ENCODE peak calls at places on chromosomes 3 and 15, in four cellular contexts. W, D, P and R are unnamed samples.

GRCh38 chr15:33700695-33701303 is 267.5 kb upstream of the CHRM5 start:
- DNase-seq in W (peak), D (peak), P (peak), R (peak)

GRCh38 chr15:89129123-89129815 is 41.0 kb downstream of the ABHD2 start:
- DNase-seq in W (peak), D (no peak), P (no peak), R (peak)

GRCh38 chr3:27426926-27427325 is 57.3 kb downstream of the SLC4A7 start:
- DNase-seq in D (no peak), W (no peak), P (no peak), R (no peak)

GRCh38 chr3:108983051-108983450 is 29.4 kb upstream of the GUCA1C start:
- DNase-seq in D (no peak), P (no peak), W (no peak), R (no peak)

GRCh38 chr3:132723551-132723950 is 1.3 kb upstream of the NPHP3 start:
- DNase-seq in D (no peak), W (no peak), P (no peak), R (no peak)

GRCh38 chr3:9399746-9400145 is 2.3 kb downstream of the SETD5 start:
- DNase-seq in P (peak), D (no peak), W (peak), R (peak)

GRCh38 chr3:169002689-169003088 is 660.8 kb downstream of the MECOM start:
- DNase-seq in D (no peak), P (no peak), W (no peak), R (no peak)

GRCh38 chr3:151859905-151860304 is 13.5 kb upstream of the SUCNR1 start:
- DNase-seq in D (no peak), W (no peak), P (no peak), R (no peak)

GRCh38 chr15:67790610-67791319 is 34.5 kb upstream of the SKOR1 start:
- DNase-seq in W (no peak), P (no peak), D (no peak), R (no peak)

GRCh38 chr3:52526151-52526561 is 7.5 kb downstream of the NT5DC2 start:
- DNase-seq in P (no peak), D (no peak), W (peak), R (no peak)

GRCh38 chr15:90315276-90315982 is 36.7 kb upstream of the ZNF774 start:
- DNase-seq in P (peak), D (no peak), W (no peak), R (no peak)

GRCh38 chr3:14550651-14551611 is 10.8 kb upstream of the GRIP2 start:
- DNase-seq in W (no peak), D (no peak), P (no peak), R (no peak)

GRCh38 chr3:151940481-151940880 is 67.0 kb downstream of the SUCNR1 start:
- DNase-seq in D (no peak), P (no peak), W (no peak), R (no peak)

GRCh38 chr3:30934208-30934550 is 39.7 kb upstream of the GADL1 start:
- DNase-seq in W (no peak), P (peak), D (no peak), R (no peak)

GRCh38 chr15:58469432-58470353 is 37.9 kb downstream of the LIPC start:
- DNase-seq in P (peak), W (no peak), D (no peak), R (no peak)

GRCh38 chr15:91135201-91136130 is 35.4 kb downstream of the SV2B start:
- DNase-seq in P (no peak), W (no peak), D (peak), R (no peak)

DNA sequence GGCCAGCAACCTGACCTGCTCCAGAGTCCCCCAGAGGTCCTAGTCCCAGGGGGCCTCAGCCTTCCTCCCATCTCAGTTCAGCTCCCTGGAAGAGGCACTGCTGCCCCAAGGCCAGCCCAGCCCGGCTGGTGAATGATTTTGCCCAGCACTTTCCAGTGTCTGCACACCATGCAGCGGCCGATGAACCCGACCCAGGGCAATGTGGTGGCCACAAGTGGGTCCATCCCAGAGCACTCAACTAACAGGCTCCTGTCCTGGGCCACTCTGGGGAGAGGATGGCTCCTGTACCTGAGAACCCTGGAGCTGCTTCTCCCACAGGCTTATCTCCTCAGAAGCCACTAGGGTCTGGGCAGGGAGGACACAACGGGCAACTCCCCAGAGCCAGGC is 39.2 kb downstream of the PTPN23 start:
- DNase-seq in P (no peak), D (no peak), W (no peak), R (no peak)
- TF ChIP-seq CBFB in P (no peak), D (no peak), W (no peak), R (no peak)

GRCh38 chr3:69272537-69272936 is 113.4 kb downstream of the FRMD4B start:
- DNase-seq in P (no peak), W (no peak), D (no peak), R (no peak)
- TF ChIP-seq CBFB in P (no peak), W (no peak), D (no peak), R (no peak)

DNA sequence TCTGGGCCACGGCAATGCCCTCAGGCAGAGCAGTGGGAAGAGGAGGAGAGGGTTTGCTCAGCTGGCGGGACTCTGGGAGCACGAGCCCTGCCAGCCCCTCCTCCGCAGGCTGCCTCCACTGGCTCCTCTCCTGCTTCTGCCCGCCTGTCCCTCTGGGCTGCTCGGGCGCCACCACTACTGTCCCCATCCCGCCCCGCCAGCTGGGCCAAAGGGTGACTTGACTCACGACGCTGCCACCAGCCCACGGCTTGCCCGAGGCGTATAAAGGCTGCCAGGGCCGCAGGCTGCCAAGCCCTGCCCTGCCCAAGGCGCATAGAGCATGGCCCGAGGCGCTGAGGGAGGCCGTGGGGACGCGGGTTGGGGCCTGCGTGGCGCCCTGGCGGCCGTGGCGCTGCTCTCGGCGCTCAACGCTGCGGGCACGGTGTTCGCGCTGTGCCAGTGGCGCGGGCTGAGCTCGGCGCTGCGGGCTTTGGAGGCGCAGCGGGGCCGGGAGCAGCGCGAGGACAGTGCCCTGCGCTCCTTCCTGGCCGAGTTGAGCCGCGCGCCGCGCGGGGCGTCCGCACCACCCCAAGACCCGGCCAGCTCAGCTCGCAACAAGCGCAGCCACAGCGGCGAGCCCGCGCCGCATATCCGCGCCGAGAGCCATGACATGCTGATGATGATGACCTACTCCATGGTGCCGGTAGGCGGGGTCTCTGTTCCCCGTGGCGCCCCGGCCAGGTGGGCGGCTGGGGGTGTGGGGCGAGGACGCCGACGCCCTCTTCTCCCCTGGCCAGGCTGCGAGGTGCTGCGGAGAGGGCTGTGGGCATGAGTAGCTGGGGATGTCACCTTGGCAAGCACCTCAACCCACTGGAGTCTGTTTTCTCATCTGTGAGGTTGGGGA is at the start of gene GLDN:
- DNase-seq in W (peak), P (no peak), D (no peak), R (no peak)
- TF ChIP-seq CBFB in W (no peak), P (no peak), D (no peak), R (no peak)

GRCh38 chr3:137047240-137047639 is 89.5 kb downstream of the IL20RB start:
- DNase-seq in P (no peak), D (no peak), W (no peak), R (no peak)
- TF ChIP-seq CBFB in P (no peak), D (no peak), W (no peak), R (no peak)